ENCODE peak calls at places on chromosomes 7 and 10, in ten cellular contexts. M is heart right ventricle; T is thoracic aorta; G is CD8-positive, alpha-beta T cell; X is ovary; N is body of pancreas; Z is IMR-90; L is cardiac muscle cell; R is heart left ventricle; Y is Caco-2. U is an unnamed sample.

GRCh38 chr7:31744294-31744874 is 57.4 kb downstream of the PPP1R17 start:
- DNase-seq in X (peak; percentile 69), N (peak; percentile 65), Y (peak; percentile 71), R (peak; percentile 18), Z (peak; percentile 73), M (peak; percentile 35), T (no peak), G (peak; percentile 3), L (peak; percentile 80), U (no peak)

GRCh38 chr7:156378806-156379205 is 261.8 kb upstream of the RNF32 start:
- DNase-seq in R (no peak), N (no peak), M (no peak), Y (no peak), G (no peak), T (no peak), L (no peak), X (no peak), Z (no peak), U (no peak)

GRCh38 chr7:105835441-105835840 is 41.0 kb downstream of the ATXN7L1 start:
- DNase-seq in Z (no peak), M (no peak), N (no peak), L (no peak), R (no peak), T (no peak), Y (no peak), G (no peak), X (no peak), U (no peak)

GRCh38 chr7:157020514-157021070 is 10.1 kb upstream of the MNX1 start:
- DNase-seq in M (no peak), N (no peak), Y (no peak), Z (no peak), T (no peak), G (no peak), X (no peak), L (no peak), R (no peak), U (no peak)

GRCh38 chr10:79229081-79229541 is 118.2 kb upstream of the PPIF start:
- DNase-seq in R (no peak), L (no peak), Z (no peak), Y (no peak), N (no peak), M (no peak), G (no peak), T (no peak), X (no peak), U (no peak)

GRCh38 chr7:42694894-42695553 is 216.8 kb downstream of the C7orf25 start:
- DNase-seq in L (peak; percentile 47), M (no peak), X (no peak), R (no peak), G (no peak), N (no peak), T (no peak), Z (no peak), Y (no peak), U (peak; percentile 45)

GRCh38 chr7:90629306-90629918 is 33.3 kb downstream of the CDK14 start:
- DNase-seq in Y (peak; percentile 65), M (peak; percentile 38), X (no peak), R (no peak), N (no peak), L (peak; percentile 75), G (no peak), Z (peak; percentile 63), T (no peak), U (peak; percentile 37)

GRCh38 chr7:135160858-135161653 is 9.5 kb downstream of the CYREN start:
- DNase-seq in R (no peak), X (no peak), L (peak; percentile 41), G (no peak), Y (no peak), N (no peak), T (no peak), Z (peak; percentile 14), M (peak; percentile 40), U (no peak)

GRCh38 chr10:110865184-110865803 is 6.4 kb upstream of the PDCD4 start:
- DNase-seq in R (no peak), L (peak; percentile 43), G (no peak), X (no peak), Z (peak; percentile 27), Y (no peak), M (no peak), T (no peak), N (no peak), U (no peak)

GRCh38 chr7:129010075-129010474 is 44.8 kb downstream of the TNPO3 start:
- DNase-seq in G (no peak), R (no peak), T (no peak), Z (no peak), N (no peak), X (no peak), L (no peak), M (no peak), Y (no peak), U (no peak)

GRCh38 chr7:122006687-122007086 is 133.7 kb downstream of the PTPRZ1 start:
- DNase-seq in X (no peak), T (no peak), M (no peak), R (no peak), G (no peak), Z (no peak), Y (no peak), N (no peak), L (no peak), U (no peak)

GRCh38 chr7:77743518-77743917 is 47.3 kb downstream of the RSBN1L start:
- DNase-seq in N (no peak), Z (no peak), L (no peak), Y (no peak), T (no peak), R (no peak), X (no peak), M (no peak), G (no peak), U (no peak)

DNA sequence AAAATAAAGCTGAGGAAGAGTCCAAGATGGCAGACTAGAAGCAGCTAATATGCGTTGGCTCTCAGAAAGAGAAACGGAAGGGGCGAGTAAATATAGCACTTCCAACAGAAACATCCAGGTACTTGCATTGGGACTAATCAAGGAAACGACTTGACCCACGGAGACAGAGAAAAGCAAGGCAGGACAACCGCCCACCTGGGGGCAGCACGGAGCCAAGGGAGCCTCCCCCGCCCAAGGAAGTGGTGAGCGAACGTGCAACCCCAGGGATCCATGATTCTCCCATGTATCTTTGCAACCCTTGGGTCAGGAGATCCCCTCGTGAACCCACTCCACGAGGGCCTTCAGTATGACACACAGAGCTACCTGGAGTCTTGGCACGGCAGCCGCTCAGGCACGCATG is 45.4 kb upstream of the GRM3 start:
- DNase-seq in T (no peak), Z (no peak), M (no peak), X (no peak), R (no peak), G (no peak), L (no peak), N (peak; percentile 57), Y (peak; percentile 53), U (peak; percentile 38)
- TF ChIP-seq CTCF in T (no peak), Z (no peak), M (no peak), X (no peak), R (no peak), G (no peak), L (no peak), N (peak; percentile 29), Y (peak; percentile 37), U (no peak)

GRCh38 chr7:127667017-127667670 is 15.2 kb downstream of the SND1 start:
- DNase-seq in N (no peak), L (peak; percentile 33), Z (peak; percentile 86), Y (no peak), M (no peak), T (no peak), R (no peak), G (no peak), X (no peak), U (no peak)

GRCh38 chr7:127671341-127671740 is 19.3 kb downstream of the SND1 start:
- DNase-seq in M (no peak), R (no peak), N (no peak), T (no peak), G (no peak), Z (no peak), L (no peak), X (no peak), Y (no peak), U (no peak)

GRCh38 chr7:127667751-127668530 is 15.9 kb downstream of the SND1 start:
- DNase-seq in R (no peak), M (no peak), L (no peak), N (no peak), T (no peak), Z (peak; percentile 44), Y (no peak), G (no peak), X (no peak), U (no peak)

GRCh38 chr7:127665922-127666321 is 13.9 kb downstream of the SND1 start:
- DNase-seq in Z (no peak), N (no peak), G (no peak), X (no peak), R (no peak), T (no peak), Y (no peak), L (no peak), M (no peak), U (no peak)

GRCh38 chr7:127666602-127667001 is 14.6 kb downstream of the SND1 start:
- DNase-seq in N (no peak), T (no peak), Z (no peak), X (no peak), G (no peak), Y (no peak), R (no peak), L (no peak), M (no peak), U (no peak)
- H3K36me3 ChIP-seq in N (no peaks in the 10 kb centered on the region), T (no peaks in the 10 kb centered on the region), Z (peaks cover 5% of the 10 kb centered on the region), X (no peaks in the 10 kb centered on the region), G (no peaks in the 10 kb centered on the region), Y (no peaks in the 10 kb centered on the region), R (no peaks in the 10 kb centered on the region), L (no peaks in the 10 kb centered on the region), M (no peaks in the 10 kb centered on the region), U (no peaks in the 10 kb centered on the region)

GRCh38 chr7:23654508-23654907 is 25.5 kb upstream of the FAM221A start:
- DNase-seq in L (peak; percentile 40), G (no peak), T (no peak), N (peak; percentile 78), R (no peak), Y (peak; percentile 30), M (no peak), X (no peak), Z (peak; percentile 31), U (peak; percentile 69)
- TF ChIP-seq CTCF in L (peak; percentile 48), G (no peak), T (no peak), N (peak; percentile 81), R (no peak), Y (peak; percentile 12), M (no peak), X (no peak), Z (peak; percentile 41), U (no peak)

GRCh38 chr7:18619311-18619710 is 123.8 kb downstream of the HDAC9 start:
- DNase-seq in R (no peak), Y (no peak), T (no peak), M (no peak), Z (no peak), G (no peak), X (no peak), L (no peak), N (no peak), U (no peak)

GRCh38 chr7:18610331-18610948 is 114.9 kb downstream of the HDAC9 start:
- DNase-seq in N (no peak), Z (peak; percentile 28), L (peak; percentile 53), X (no peak), G (no peak), R (no peak), M (no peak), T (no peak), Y (peak; percentile 34), U (no peak)

DNA sequence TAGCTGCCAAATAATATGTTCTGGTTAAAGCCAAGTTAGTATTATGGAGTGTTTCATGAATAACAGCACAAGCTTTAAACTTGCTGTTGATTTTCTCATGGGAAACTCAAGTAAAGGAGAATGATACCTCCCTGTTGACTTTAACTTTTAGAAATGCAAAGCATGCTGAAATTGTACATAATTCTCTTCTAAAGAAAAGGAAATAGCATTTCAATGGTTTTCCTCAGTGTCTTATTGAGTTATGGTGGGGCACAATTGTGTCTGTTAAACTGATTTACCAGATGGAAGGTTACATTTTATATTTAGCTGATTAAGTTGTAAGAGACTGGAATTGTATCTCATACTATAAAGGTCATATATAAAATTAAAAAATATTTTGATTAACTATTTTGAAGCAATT is 119.3 kb downstream of the HDAC9 start:
- DNase-seq in L (no peak), X (no peak), R (no peak), Z (no peak), N (no peak), G (no peak), T (no peak), M (no peak), Y (no peak), U (no peak)
- H3K36me3 ChIP-seq in L (peaks cover 6% of the 10 kb centered on the region), X (no peaks in the 10 kb centered on the region), R (no peaks in the 10 kb centered on the region), Z (no peaks in the 10 kb centered on the region), N (no peaks in the 10 kb centered on the region), G (no peaks in the 10 kb centered on the region), T (peaks cover 10% of the 10 kb centered on the region), M (no peaks in the 10 kb centered on the region), Y (no peaks in the 10 kb centered on the region), U (no peaks in the 10 kb centered on the region)